ENCODE peak calls at places on chromosome 10, in five cellular contexts. B is pons; K is CD8-positive, alpha-beta T cell; A is nucleus accumbens; J is foreskin fibroblast. X is an unnamed sample.

GRCh38 chr10:85580585-85580984 is 786.0 kb downstream of the GRID1 start:
- DNase-seq in B (no peak), K (no peak), A (no peak), J (no peak), X (no peak)

GRCh38 chr10:116674901-116675423 is 54.2 kb downstream of the PNLIPRP2 start:
- DNase-seq in B (no peak), K (no peak), A (no peak), J (no peak), X (no peak)

GRCh38 chr10:33643042-33643441 is 308.6 kb upstream of the NRP1 start:
- DNase-seq in B (no peak), K (no peak), A (no peak), J (peak), X (peak)

GRCh38 chr10:103451091-103451801 is 924 bp downstream of the CALHM2 start:
- DNase-seq in B (peak), K (peak), A (no peak), J (peak), X (peak)

GRCh38 chr10:36349445-36350063 is 707.5 kb upstream of the FZD8 start:
- DNase-seq in B (no peak), K (no peak), A (no peak), J (no peak), X (peak)

GRCh38 chr10:127977368-127978009 is 70.6 kb downstream of the PTPRE start:
- DNase-seq in B (peak), K (no peak), A (peak), J (peak), X (peak)

GRCh38 chr10:21649441-21649872 is 115.4 kb downstream of the MLLT10 start:
- DNase-seq in B (no peak), K (no peak), A (no peak), J (peak), X (peak)

GRCh38 chr10:110137142-110137545 is 70.3 kb upstream of the MXI1 start:
- DNase-seq in B (peak), K (no peak), A (no peak), J (peak), X (peak)

GRCh38 chr10:19498348-19499290 is 317.6 kb upstream of the PLXDC2 start:
- DNase-seq in B (no peak), K (no peak), A (no peak), J (no peak), X (peak)

GRCh38 chr10:14775656-14776055 is 959 bp upstream of the FAM107B start:
- DNase-seq in B (no peak), K (no peak), A (no peak), J (no peak), X (no peak)

GRCh38 chr10:10475812-10476211 is 541.9 kb upstream of the CELF2 start:
- DNase-seq in B (no peak), K (no peak), A (no peak), J (no peak), X (no peak)

GRCh38 chr10:35639021-35639521 is 3.0 kb downstream of the FZD8 start:
- DNase-seq in B (no peak), K (no peak), A (no peak), J (no peak), X (no peak)

GRCh38 chr10:124624456-124624855 is 119.7 kb downstream of the FAM53B start:
- DNase-seq in B (no peak), K (no peak), A (no peak), J (no peak), X (no peak)

GRCh38 chr10:11655839-11656238 is 44.4 kb upstream of the USP6NL start:
- DNase-seq in B (no peak), K (no peak), A (no peak), J (no peak), X (peak)

GRCh38 chr10:95788830-95789229 is 32.9 kb downstream of the ENTPD1 start:
- DNase-seq in B (no peak), K (no peak), A (no peak), J (peak), X (peak)

GRCh38 chr10:23338155-23338828 is 6.3 kb downstream of the C10orf67 start:
- DNase-seq in B (no peak), K (no peak), A (no peak), J (peak), X (peak)

GRCh38 chr10:54139819-54140428 is 661.1 kb downstream of the PCDH15 start:
- DNase-seq in B (no peak), K (no peak), A (no peak), J (no peak), X (no peak)

GRCh38 chr10:9786101-9786500 is 1231.6 kb upstream of the CELF2 start:
- DNase-seq in B (no peak), K (no peak), A (no peak), J (no peak), X (peak)

GRCh38 chr10:132094581-132095234 is 29.0 kb downstream of the JAKMIP3 start:
- DNase-seq in B (no peak), K (no peak), A (no peak), J (no peak), X (no peak)

GRCh38 chr10:109933984-109934565 is 10.8 kb upstream of the XPNPEP1 start:
- DNase-seq in B (no peak), K (peak), A (no peak), J (peak), X (no peak)

GRCh38 chr10:96618648-96619047 is 31.8 kb upstream of the TM9SF3 start:
- DNase-seq in B (peak), K (no peak), A (peak), J (peak), X (peak)

GRCh38 chr10:97465982-97466381 is 20.0 kb downstream of the ZDHHC16 start:
- DNase-seq in B (no peak), K (no peak), A (no peak), J (no peak), X (no peak)

GRCh38 chr10:5434017-5434753 is 21.8 kb downstream of the NET1 start:
- DNase-seq in B (peak), K (no peak), A (no peak), J (peak), X (peak)

GRCh38 chr10:86266446-86267242 is 100.0 kb downstream of the GRID1 start:
- DNase-seq in B (no peak), K (peak), A (no peak), J (no peak), X (no peak)

GRCh38 chr10:88281592-88282268 is 301.4 kb downstream of the RNLS start:
- DNase-seq in B (no peak), K (no peak), A (no peak), J (peak), X (peak)

GRCh38 chr10:129790710-129791446 is 173.2 kb downstream of the EBF3 start:
- DNase-seq in B (no peak), K (no peak), A (no peak), J (peak), X (no peak)

GRCh38 chr10:113187066-113187777 is 237.2 kb downstream of the TCF7L2 start:
- DNase-seq in B (peak), K (no peak), A (peak), J (no peak), X (peak)

GRCh38 chr10:100341953-100342626 is 4.9 kb upstream of the SCD start:
- DNase-seq in B (peak), K (peak), A (peak), J (peak), X (peak)

GRCh38 chr10:46233101-46233500 is 53.7 kb upstream of the ANTXRL start:
- DNase-seq in B (no peak), K (peak), A (no peak), J (no peak), X (no peak)

GRCh38 chr10:35934637-35934995 is 292.5 kb upstream of the FZD8 start:
- DNase-seq in B (no peak), K (no peak), A (no peak), J (no peak), X (no peak)

GRCh38 chr10:102367441-102367840 is 28.1 kb upstream of the NFKB2 start:
- DNase-seq in B (no peak), K (no peak), A (no peak), J (no peak), X (no peak)

GRCh38 chr10:34677132-34677531 is 138.0 kb downstream of the PARD3 start:
- DNase-seq in B (no peak), K (no peak), A (no peak), J (no peak), X (no peak)

GRCh38 chr10:61789031-61789430 is 112.5 kb upstream of the ARID5B start:
- DNase-seq in B (no peak), K (no peak), A (no peak), J (no peak), X (no peak)

GRCh38 chr10:22379059-22379458 is 33.8 kb downstream of the SPAG6 start:
- DNase-seq in B (no peak), K (no peak), A (no peak), J (no peak), X (no peak)